ENCODE peak calls at places on chromosomes 2 and 18, in four cellular contexts. One of them, this sample, is unnamed. For H3K27me3 and H3K4me1, the result is how much of the 10 kb centered on the place peaks cover.

GRCh38 chr2:65017335-65017734 is 28.1 kb downstream of the SLC1A4 start:
- DNase-seq in heart left ventricle: no peak
- DNase-seq in PC-9: no peak
- DNase-seq in transverse colon: peak
- DNase-seq in this sample: no peak

GRCh38 chr2:237939251-237939650 is 27.6 kb upstream of the UBE2F start:
- DNase-seq in transverse colon: no peak
- DNase-seq in heart left ventricle: no peak
- DNase-seq in PC-9: no peak
- DNase-seq in this sample: no peak

GRCh38 chr2:85741811-85742507 is 11.8 kb upstream of the ATOH8 start:
- DNase-seq in transverse colon: peak
- DNase-seq in PC-9: no peak
- DNase-seq in heart left ventricle: peak
- DNase-seq in this sample: peak

GRCh38 chr2:14148186-14148585 is 484.3 kb upstream of the LRATD1 start:
- DNase-seq in transverse colon: no peak
- DNase-seq in heart left ventricle: no peak
- DNase-seq in PC-9: no peak
- DNase-seq in this sample: no peak

GRCh38 chr2:23988371-23988770 is 21.5 kb upstream of the MFSD2B start:
- DNase-seq in heart left ventricle: no peak
- DNase-seq in transverse colon: no peak
- DNase-seq in PC-9: no peak
- DNase-seq in this sample: no peak

GRCh38 chr2:47089083-47089464 is 66.0 kb downstream of the STPG4 start:
- DNase-seq in heart left ventricle: no peak
- DNase-seq in PC-9: peak
- DNase-seq in transverse colon: no peak
- DNase-seq in this sample: no peak

GRCh38 chr2:34252111-34252510 is 653.0 kb upstream of the FAM98A start:
- DNase-seq in transverse colon: no peak
- DNase-seq in PC-9: no peak
- DNase-seq in heart left ventricle: no peak
- DNase-seq in this sample: no peak

GRCh38 chr2:237754182-237754581 is 44.4 kb upstream of the RBM44 start:
- DNase-seq in PC-9: no peak
- DNase-seq in transverse colon: no peak
- DNase-seq in heart left ventricle: no peak
- DNase-seq in this sample: no peak

GRCh38 chr18:8771930-8772329 is 66.6 kb downstream of the MTCL1 start:
- DNase-seq in transverse colon: peak
- DNase-seq in PC-9: no peak
- DNase-seq in heart left ventricle: peak
- DNase-seq in this sample: no peak

GRCh38 chr2:168912466-168913170 is 11.5 kb downstream of the G6PC2 start:
- DNase-seq in heart left ventricle: peak
- DNase-seq in PC-9: no peak
- DNase-seq in transverse colon: no peak
- DNase-seq in this sample: no peak

GRCh38 chr2:173865976-173866857 is 99.0 kb downstream of the SP3 start:
- DNase-seq in heart left ventricle: no peak
- DNase-seq in transverse colon: no peak
- DNase-seq in PC-9: no peak
- DNase-seq in this sample: no peak

GRCh38 chr2:198424112-198424511 is 619.7 kb downstream of the PLCL1 start:
- DNase-seq in heart left ventricle: no peak
- DNase-seq in transverse colon: no peak
- DNase-seq in PC-9: no peak
- DNase-seq in this sample: no peak

GRCh38 chr2:43818761-43819160 is 19.9 kb downstream of the ABCG5 start:
- DNase-seq in heart left ventricle: no peak
- DNase-seq in transverse colon: peak
- DNase-seq in PC-9: peak
- DNase-seq in this sample: no peak

GRCh38 chr18:75896865-75897264 is 469.4 kb upstream of the SMIM21 start:
- DNase-seq in heart left ventricle: no peak
- DNase-seq in transverse colon: no peak
- DNase-seq in PC-9: no peak
- DNase-seq in this sample: no peak

GRCh38 chr2:149080964-149081363 is 42.5 kb downstream of the LYPD6B start:
- DNase-seq in PC-9: peak
- DNase-seq in transverse colon: no peak
- DNase-seq in heart left ventricle: no peak
- DNase-seq in this sample: no peak

GRCh38 chr2:71943238-71944182 is 204.2 kb downstream of the CYP26B1 start:
- DNase-seq in PC-9: no peak
- DNase-seq in heart left ventricle: peak
- DNase-seq in transverse colon: no peak
- DNase-seq in this sample: peak

GRCh38 chr2:226564667-226565066 is 235.0 kb downstream of the IRS1 start:
- DNase-seq in heart left ventricle: no peak
- DNase-seq in transverse colon: no peak
- DNase-seq in PC-9: no peak
- DNase-seq in this sample: no peak

GRCh38 chr2:949894-950626 is 589 bp upstream of the SNTG2 start:
- DNase-seq in PC-9: no peak
- DNase-seq in heart left ventricle: no peak
- DNase-seq in transverse colon: no peak
- DNase-seq in this sample: no peak
- H3K27me3 ChIP-seq in PC-9: half or more
- H3K27me3 ChIP-seq in heart left ventricle: under half
- H3K27me3 ChIP-seq in transverse colon: half or more
- H3K27me3 ChIP-seq in this sample: under half

GRCh38 chr18:58520964-58521363 is 107.9 kb downstream of the ALPK2 start:
- DNase-seq in heart left ventricle: no peak
- DNase-seq in transverse colon: no peak
- DNase-seq in PC-9: peak
- DNase-seq in this sample: no peak
- H3K27ac ChIP-seq in heart left ventricle: no peak
- H3K27ac ChIP-seq in transverse colon: no peak
- H3K27ac ChIP-seq in PC-9: peak
- H3K27ac ChIP-seq in this sample: no peak

DNA sequence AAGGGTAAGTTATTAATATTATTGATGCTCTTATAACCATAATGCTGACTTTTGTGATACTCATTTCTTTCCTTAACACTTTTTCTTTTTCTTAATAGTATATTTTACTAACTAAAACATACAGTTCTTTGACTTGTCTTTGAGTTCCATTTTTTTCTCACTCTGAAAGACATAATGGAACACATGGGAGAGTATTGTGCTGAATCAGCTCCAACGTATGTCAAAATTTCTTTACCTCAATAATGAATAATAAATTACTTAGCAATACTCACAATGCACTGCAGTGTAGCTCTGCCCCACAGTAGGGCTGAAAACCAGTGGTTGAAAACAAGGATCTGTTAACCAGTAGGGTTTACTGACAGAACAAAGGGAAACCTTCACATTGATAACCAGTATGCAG is 40.7 kb downstream of the ACVR1 start:
- DNase-seq in heart left ventricle: no peak
- DNase-seq in PC-9: no peak
- DNase-seq in transverse colon: no peak
- DNase-seq in this sample: no peak
- H3K4me1 ChIP-seq in heart left ventricle: under half
- H3K4me1 ChIP-seq in PC-9: under half
- H3K4me1 ChIP-seq in transverse colon: under half
- H3K4me1 ChIP-seq in this sample: half or more

GRCh38 chr2:45640575-45640974 is 10.9 kb upstream of the PRKCE start:
- DNase-seq in heart left ventricle: no peak
- DNase-seq in PC-9: no peak
- DNase-seq in transverse colon: no peak
- DNase-seq in this sample: no peak
- H3K27me3 ChIP-seq in heart left ventricle: under half
- H3K27me3 ChIP-seq in PC-9: under half
- H3K27me3 ChIP-seq in transverse colon: under half
- H3K27me3 ChIP-seq in this sample: under half

GRCh38 chr18:27931563-27931962 is 245.4 kb downstream of the CDH2 start:
- DNase-seq in PC-9: no peak
- DNase-seq in transverse colon: no peak
- DNase-seq in heart left ventricle: no peak
- DNase-seq in this sample: no peak
- H3K27ac ChIP-seq in PC-9: no peak
- H3K27ac ChIP-seq in transverse colon: no peak
- H3K27ac ChIP-seq in heart left ventricle: no peak
- H3K27ac ChIP-seq in this sample: no peak

DNA sequence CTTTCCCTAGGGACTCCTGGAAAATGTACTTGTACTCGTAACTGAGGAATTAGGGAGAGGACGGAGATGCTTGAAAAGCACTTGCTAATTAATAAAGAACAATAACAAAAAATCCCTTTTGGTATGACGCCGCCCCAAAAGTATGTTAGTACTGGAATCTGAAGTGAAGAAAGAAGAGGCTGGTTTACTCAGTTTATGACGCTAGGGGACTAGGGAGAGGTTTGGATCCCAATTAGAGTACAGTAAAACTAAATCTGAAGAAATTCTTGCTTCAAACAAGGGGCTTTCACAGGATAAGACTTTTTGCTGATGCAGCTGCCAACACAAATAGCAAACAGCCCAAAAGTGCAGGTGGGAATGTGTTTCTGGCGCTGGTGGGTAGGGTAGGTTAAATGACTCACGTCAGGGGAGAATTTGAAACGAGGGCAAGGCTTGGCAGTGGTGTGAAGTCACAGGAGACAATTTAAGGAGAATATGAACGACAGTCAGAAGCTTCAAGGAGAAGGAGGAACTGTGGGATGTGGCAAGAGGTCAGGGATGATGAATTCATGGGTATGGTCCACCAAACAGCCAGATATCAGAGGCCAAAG is 1.2 kb upstream of the ZNF396 start:
- DNase-seq in heart left ventricle: no peak
- DNase-seq in transverse colon: no peak
- DNase-seq in PC-9: no peak
- DNase-seq in this sample: no peak
- H3K4me1 ChIP-seq in heart left ventricle: under half
- H3K4me1 ChIP-seq in transverse colon: under half
- H3K4me1 ChIP-seq in PC-9: under half
- H3K4me1 ChIP-seq in this sample: under half

GRCh38 chr2:69183659-69184058 is 170.7 kb downstream of the ANTXR1 start:
- DNase-seq in transverse colon: no peak
- DNase-seq in heart left ventricle: no peak
- DNase-seq in PC-9: no peak
- DNase-seq in this sample: no peak
- H3K27me3 ChIP-seq in transverse colon: under half
- H3K27me3 ChIP-seq in heart left ventricle: under half
- H3K27me3 ChIP-seq in PC-9: under half
- H3K27me3 ChIP-seq in this sample: under half

GRCh38 chr18:12786669-12787068 is 83.8 kb downstream of the PSMG2 start:
- DNase-seq in PC-9: no peak
- DNase-seq in heart left ventricle: no peak
- DNase-seq in transverse colon: no peak
- DNase-seq in this sample: no peak

GRCh38 chr18:12779456-12779855 is 76.6 kb downstream of the PSMG2 start:
- DNase-seq in heart left ventricle: no peak
- DNase-seq in PC-9: no peak
- DNase-seq in transverse colon: no peak
- DNase-seq in this sample: peak

GRCh38 chr18:12783524-12783923 is 80.7 kb downstream of the PSMG2 start:
- DNase-seq in transverse colon: peak
- DNase-seq in PC-9: no peak
- DNase-seq in heart left ventricle: no peak
- DNase-seq in this sample: no peak

GRCh38 chr18:12779043-12779442 is 76.2 kb downstream of the PSMG2 start:
- DNase-seq in PC-9: no peak
- DNase-seq in heart left ventricle: no peak
- DNase-seq in transverse colon: no peak
- DNase-seq in this sample: peak

GRCh38 chr18:12782521-12782920 is 79.7 kb downstream of the PSMG2 start:
- DNase-seq in heart left ventricle: no peak
- DNase-seq in PC-9: no peak
- DNase-seq in transverse colon: no peak
- DNase-seq in this sample: no peak
- H3K27ac ChIP-seq in heart left ventricle: no peak
- H3K27ac ChIP-seq in PC-9: no peak
- H3K27ac ChIP-seq in transverse colon: no peak
- H3K27ac ChIP-seq in this sample: no peak

This sample was measured in lung.